ENCODE peak calls at places on chromosomes 7 and 10, in nine cellular contexts. A is stimulated activated CD4-positive, alpha-beta T cell treated with anti-CD3 and anti-CD28 coated beads, Interleukin-4, amount 100 ng/mL, for 1 hour; O is NCI-H1105 treated with DMSO at 0.1 percent for 48 hours; U is GM12864; G is T-cell; S is aorta; J is Kasumi-1; P is immature natural killer cell; W is stomach. M is an unnamed sample.

GRCh38 chr10:90621577-90621976 is 236.3 kb downstream of the HTR7 start:
- DNase-seq in A (no peak), J (peak), O (no peak), U (no peak), G (no peak), P (no peak), S (no peak), W (no peak), M (no peak)

GRCh38 chr10:49657606-49658005 is 21.8 kb upstream of the C10orf53 start:
- DNase-seq in U (no peak), P (no peak), J (no peak), O (no peak), W (no peak), A (no peak), S (no peak), G (no peak), M (no peak)

GRCh38 chr7:155974186-155974897 is 162.1 kb upstream of the SHH start:
- DNase-seq in P (no peak), G (no peak), A (no peak), J (no peak), U (no peak), S (peak), W (peak), O (no peak), M (no peak)

GRCh38 chr10:21194510-21194993 is 297.4 kb upstream of the NEBL start:
- DNase-seq in A (no peak), W (peak), U (no peak), G (no peak), P (no peak), J (peak), S (no peak), O (no peak), M (no peak)

GRCh38 chr7:3215624-3216585 is 85.1 kb upstream of the SDK1 start:
- DNase-seq in S (no peak), O (no peak), G (no peak), W (peak), U (no peak), A (no peak), P (no peak), J (no peak), M (no peak)

GRCh38 chr10:12701696-12702095 is 299.8 kb downstream of the CCDC3 start:
- DNase-seq in O (no peak), G (no peak), A (no peak), W (no peak), P (no peak), J (no peak), U (no peak), S (no peak), M (no peak)

GRCh38 chr10:944034-944831 is 12.7 kb upstream of the LARP4B start:
- DNase-seq in U (no peak), O (no peak), W (peak), A (peak), G (no peak), J (peak), P (no peak), S (no peak), M (peak)

GRCh38 chr7:15784694-15785030 is 98.2 kb upstream of the MEOX2 start:
- DNase-seq in G (no peak), S (no peak), O (no peak), W (no peak), P (no peak), A (no peak), U (no peak), J (no peak), M (no peak)

GRCh38 chr7:25347360-25347759 is 119.1 kb upstream of the NPVF start:
- DNase-seq in G (no peak), W (no peak), J (no peak), U (no peak), S (no peak), A (no peak), P (no peak), O (no peak), M (no peak)

GRCh38 chr10:102757323-102757722 is 13.6 kb downstream of the WBP1L start:
- DNase-seq in S (no peak), A (no peak), P (no peak), O (no peak), J (no peak), G (no peak), W (no peak), U (no peak), M (no peak)

GRCh38 chr10:129464251-129464650 is 2.8 kb upstream of the MGMT start:
- DNase-seq in A (no peak), W (no peak), G (no peak), J (no peak), O (no peak), S (no peak), U (no peak), P (no peak), M (no peak)

GRCh38 chr10:8041284-8042031 is 13.0 kb upstream of the GATA3 start:
- DNase-seq in S (no peak), J (no peak), G (no peak), O (no peak), W (no peak), U (no peak), P (no peak), A (no peak), M (no peak)

GRCh38 chr10:14579405-14579804 is 195.3 kb downstream of the FAM107B start:
- DNase-seq in P (no peak), S (no peak), J (no peak), A (no peak), O (no peak), W (no peak), G (no peak), U (no peak), M (no peak)

GRCh38 chr7:158102897-158103296 is 484.7 kb downstream of the PTPRN2 start:
- DNase-seq in S (no peak), A (no peak), P (no peak), J (no peak), O (no peak), W (peak), U (no peak), G (no peak), M (no peak)

GRCh38 chr10:101241840-101242707 is 12.8 kb upstream of the LBX1 start:
- DNase-seq in W (no peak), A (no peak), S (no peak), O (no peak), G (no peak), P (no peak), U (no peak), J (no peak), M (peak)

GRCh38 chr10:93999401-93999851 is 5.7 kb downstream of the PLCE1 start:
- DNase-seq in A (no peak), W (peak), J (no peak), U (no peak), G (no peak), O (no peak), S (peak), P (no peak), M (peak)

GRCh38 chr10:72784551-72785421 is 92.8 kb downstream of the MCU start:
- DNase-seq in G (no peak), O (no peak), U (no peak), S (peak), J (no peak), P (no peak), A (no peak), W (no peak), M (peak)

GRCh38 chr7:103964269-103964668 is 25.2 kb downstream of the RELN start:
- DNase-seq in P (no peak), J (no peak), S (no peak), G (no peak), A (no peak), W (no peak), U (no peak), O (no peak), M (no peak)

GRCh38 chr10:118362103-118362502 is 20.0 kb upstream of the FAM204A start:
- DNase-seq in G (no peak), A (no peak), O (no peak), W (no peak), U (no peak), P (no peak), S (no peak), J (no peak), M (no peak)

GRCh38 chr10:1549591-1550290 is 187.6 kb downstream of the ADARB2 start:
- DNase-seq in G (no peak), U (no peak), A (no peak), O (no peak), P (no peak), J (no peak), W (no peak), S (peak), M (no peak)